ENCODE peak calls at places on chromosomes 6 and 20, in eight cellular contexts. E is neural progenitor cell, Y is Peyer's patch, B is adrenal gland, K is MM.1S, I is heart right ventricle, C is GM23338, V is breast epithelium. W is an unnamed sample.

GRCh38 chr6:157054531-157054979 is 268.8 kb downstream of the TMEM242 start:
- DNase-seq in B (no peak), V (no peak), Y (no peak), C (no peak), K (no peak), E (no peak), I (no peak), W (no peak)

GRCh38 chr6:34514593-34515472 is 41.3 kb downstream of the SPDEF start:
- DNase-seq in E (peak; percentile 92), K (no peak), V (no peak), C (peak; percentile 84), Y (no peak), I (no peak), B (peak; percentile 81), W (peak; percentile 80)

GRCh38 chr6:40721252-40721936 is 134.2 kb upstream of the LRFN2 start:
- DNase-seq in Y (no peak), V (no peak), B (no peak), C (no peak), K (no peak), E (peak; percentile 26), I (no peak), W (no peak)

GRCh38 chr6:170225852-170226417 is 64.9 kb downstream of the DLL1 start:
- DNase-seq in B (no peak), V (no peak), E (no peak), C (no peak), Y (no peak), I (no peak), K (no peak), W (no peak)

GRCh38 chr6:157644043-157644810 is 178.8 kb upstream of the SNX9 start:
- DNase-seq in I (no peak), Y (no peak), E (no peak), K (no peak), V (peak; percentile 37), B (no peak), C (no peak), W (no peak)

GRCh38 chr6:148835920-148836441 is 89.2 kb downstream of the UST start:
- DNase-seq in C (no peak), I (no peak), B (no peak), K (no peak), V (no peak), E (no peak), Y (no peak), W (no peak)

GRCh38 chr20:57908691-57909090 is 198.9 kb upstream of the PMEPA1 start:
- DNase-seq in K (no peak), V (no peak), B (no peak), E (no peak), Y (no peak), I (no peak), C (no peak), W (no peak)

GRCh38 chr6:93592417-93592816 is 173.1 kb upstream of the EPHA7 start:
- DNase-seq in K (no peak), C (no peak), B (no peak), I (no peak), E (no peak), V (no peak), Y (no peak), W (no peak)

GRCh38 chr6:45554596-45554995 is 176.9 kb upstream of the SUPT3H start:
- DNase-seq in B (no peak), I (no peak), C (no peak), E (no peak), K (no peak), V (no peak), Y (no peak), W (no peak)

GRCh38 chr6:159044899-159045727 is at the start of gene TAGAP:
- DNase-seq in B (peak; percentile 81), I (peak; percentile 49), V (no peak), E (no peak), C (no peak), K (peak; percentile 13), Y (peak; percentile 96), W (peak; percentile 86)

GRCh38 chr6:112804638-112805330 is 457.7 kb downstream of the RFPL4B start:
- DNase-seq in Y (no peak), I (no peak), B (no peak), K (no peak), V (no peak), E (no peak), C (no peak), W (no peak)

GRCh38 chr6:107114872-107115694 is at the start of gene BEND3:
- DNase-seq in V (no peak), C (peak; percentile 69), K (peak; percentile 50), B (peak; percentile 66), I (peak; percentile 36), Y (peak; percentile 38), E (peak; percentile 81), W (peak; percentile 54)
- TF ChIP-seq CTCF in V (no peak), C (no peak), K (no peak), B (no peak), I (no peak), Y (no peak), E (no peak), W (no peak)

DNA sequence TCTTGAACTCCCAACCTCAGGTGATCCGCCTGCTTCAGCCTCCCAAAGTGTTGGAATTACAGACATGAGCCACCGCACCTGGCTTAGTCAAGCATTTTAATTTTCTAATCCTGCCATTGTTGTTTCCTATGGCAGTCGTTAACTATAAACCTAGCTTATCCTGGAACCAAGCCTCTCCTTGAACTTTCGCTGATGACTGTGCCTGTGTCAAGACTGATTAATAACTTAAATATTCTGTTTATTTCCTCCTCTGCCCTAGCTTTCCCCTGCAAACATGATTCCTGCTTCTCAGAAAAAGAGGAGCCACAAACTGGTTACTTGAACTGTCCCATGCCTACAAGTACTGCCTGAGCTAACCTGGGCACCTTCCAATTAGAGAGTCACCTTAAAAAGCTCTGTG is 1.5 kb downstream of the VNN1 start:
- DNase-seq in V (no peak), E (no peak), K (no peak), Y (no peak), B (no peak), I (no peak), C (peak; percentile 24), W (no peak)
- H3K27ac ChIP-seq in V (no peak overlapping the region), E (no peak overlapping the region), K (no peak overlapping the region), Y (peak overlapping the region; percentile 7), B (no peak overlapping the region), I (peak overlapping the region; percentile 11), C (no peak overlapping the region), W (no peak overlapping the region)

DNA sequence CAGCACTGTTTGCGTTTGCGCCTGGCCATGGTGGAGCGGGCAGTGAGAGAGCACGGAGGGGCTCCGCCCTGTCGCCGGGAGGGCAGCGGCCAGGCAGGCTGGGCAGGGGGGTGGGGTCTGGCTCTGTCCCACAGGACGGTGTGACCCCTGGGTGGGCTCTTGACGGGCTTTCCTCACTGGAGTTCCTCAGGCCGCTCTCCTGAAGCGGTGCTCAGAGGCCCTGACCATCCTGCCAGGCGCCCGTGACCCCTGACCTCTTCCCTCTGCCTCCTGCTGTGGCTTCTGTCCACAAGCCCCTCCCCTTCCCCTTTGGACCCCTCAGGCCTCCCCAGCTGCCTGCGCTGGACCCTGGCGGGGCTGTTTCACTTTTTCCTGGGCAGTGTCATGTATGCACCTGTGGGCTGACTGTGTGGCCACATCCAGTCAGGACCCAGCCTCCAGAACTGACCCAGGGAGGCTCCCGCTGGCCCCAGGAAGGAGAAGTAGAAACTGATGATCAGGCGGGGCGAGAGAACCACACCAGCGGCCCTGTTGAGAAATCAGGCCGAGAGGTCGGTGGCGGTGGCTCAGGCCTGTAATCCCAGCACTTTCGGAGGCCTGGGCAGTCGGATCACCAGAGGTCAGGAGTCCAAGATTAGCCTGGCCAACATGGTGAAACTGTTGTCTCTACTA is 1.2 kb downstream of the OGFR start:
- DNase-seq in I (no peak), C (no peak), E (peak; percentile 84), B (peak; percentile 78), V (no peak), Y (no peak), K (no peak), W (no peak)
- TF ChIP-seq CTCF in I (no peak), C (no peak), E (no peak), B (no peak), V (no peak), Y (no peak), K (no peak), W (no peak)

GRCh38 chr20:63741354-63741675 is 1.7 kb downstream of the SLC2A4RG start:
- DNase-seq in V (no peak), K (no peak), B (no peak), E (no peak), Y (no peak), I (no peak), C (no peak), W (no peak)
- H3K27ac ChIP-seq in V (peak overlapping the region; percentile 80), K (no peak overlapping the region), B (peak overlapping the region; percentile 33), E (no peak overlapping the region), Y (peak overlapping the region; percentile 80), I (peak overlapping the region; percentile 90), C (peak overlapping the region; percentile 50), W (peak overlapping the region; percentile 96)

DNA sequence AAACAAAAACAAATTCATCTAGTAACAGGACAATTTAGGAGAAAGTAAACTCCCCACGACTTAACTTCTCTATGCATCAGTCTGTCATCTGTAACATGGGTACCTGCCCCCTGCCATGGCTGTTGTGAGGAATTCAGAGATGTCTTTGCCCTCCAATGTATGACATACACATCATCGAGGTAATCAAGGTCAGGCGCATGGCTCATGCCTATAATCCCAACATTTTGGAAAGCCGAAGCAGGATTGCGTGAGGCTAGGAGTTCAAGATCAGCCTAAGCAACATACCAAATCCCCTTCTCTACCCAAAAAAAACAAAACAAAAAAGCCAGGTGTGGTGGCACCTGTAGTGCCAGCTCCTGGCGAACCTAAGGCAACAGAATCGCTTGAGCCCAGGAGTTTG is 9.0 kb downstream of the EEF1A1 start:
- DNase-seq in K (no peak), C (peak; percentile 24), V (no peak), E (no peak), B (peak; percentile 56), I (no peak), Y (no peak), W (no peak)
- TF ChIP-seq CTCF in K (no peak), C (no peak), V (no peak), E (no peak), B (no peak), I (no peak), Y (no peak), W (no peak)

GRCh38 chr6:88166493-88166900 is 350 bp upstream of the CNR1 start:
- DNase-seq in K (no peak), I (peak; percentile 14), Y (peak; percentile 59), C (no peak), V (no peak), E (no peak), B (no peak), W (peak; percentile 34)

GRCh38 chr6:88165877-88166492 is at the start of gene CNR1:
- DNase-seq in B (peak; percentile 71), C (peak; percentile 75), Y (peak; percentile 74), I (peak; percentile 53), K (peak; percentile 53), V (no peak), E (peak; percentile 82), W (peak; percentile 49)

GRCh38 chr6:88168362-88168761 is 2.2 kb upstream of the CNR1 start:
- DNase-seq in V (no peak), E (no peak), C (no peak), K (no peak), B (no peak), I (no peak), Y (no peak), W (no peak)

GRCh38 chr6:88166901-88167624 is 916 bp upstream of the CNR1 start:
- DNase-seq in I (peak; percentile 10), C (peak; percentile 60), K (no peak), B (no peak), E (peak; percentile 62), V (no peak), Y (peak; percentile 64), W (peak; percentile 16)

DNA sequence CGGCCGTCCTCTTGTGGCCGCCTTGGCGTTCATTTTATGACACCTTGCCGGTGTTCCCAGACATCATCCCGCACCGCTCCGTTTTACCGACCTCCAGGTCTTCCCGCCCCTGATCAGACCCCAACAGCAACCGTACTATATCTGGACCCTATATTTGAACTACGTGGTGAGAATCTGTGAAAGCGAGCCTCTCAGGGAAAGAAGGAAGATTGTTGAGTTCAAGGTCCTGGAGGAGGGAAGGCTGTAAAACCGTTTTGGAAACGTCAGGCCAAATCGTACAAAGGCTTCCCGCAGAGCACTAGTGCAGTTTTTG is 1.4 kb upstream of the CNR1 start:
- DNase-seq in C (peak; percentile 6), B (no peak), I (no peak), K (no peak), Y (no peak), V (no peak), E (peak; percentile 18), W (no peak)
- H3K27ac ChIP-seq in C (no peak overlapping the region), B (no peak overlapping the region), I (no peak overlapping the region), K (no peak overlapping the region), Y (no peak overlapping the region), V (no peak overlapping the region), E (no peak overlapping the region), W (peak overlapping the region; percentile 59)